ENCODE peak calls at places on chromosomes 5 and 9, in four cellular contexts. I, U, Q and G are unnamed samples.

GRCh38 chr5:53167836-53168235 is 58.3 kb upstream of the MOCS2 start:
- DNase-seq in I (no peak), U (no peak), Q (no peak), G (no peak)

GRCh38 chr5:82422751-82423181 is 144.6 kb upstream of the RPS23 start:
- DNase-seq in I (no peak), U (no peak), Q (no peak), G (no peak)

GRCh38 chr9:105901514-105902109 is 207.3 kb downstream of the TMEM38B start:
- DNase-seq in I (peak; percentile 36), U (peak; percentile 57), Q (peak; percentile 52), G (no peak)

GRCh38 chr5:179800696-179801201 is 5.9 kb downstream of the MGAT4B start:
- DNase-seq in I (no peak), U (no peak), Q (no peak), G (no peak)

GRCh38 chr5:33370135-33370472 is 70.7 kb upstream of the TARS1 start:
- DNase-seq in I (no peak), U (no peak), Q (no peak), G (peak; percentile 86)

GRCh38 chr5:96785719-96786118 is 22.0 kb downstream of the ERAP1 start:
- DNase-seq in I (no peak), U (no peak), Q (no peak), G (no peak)

GRCh38 chr5:8188874-8189588 is 320.1 kb downstream of the MTRR start:
- DNase-seq in I (no peak), U (no peak), Q (no peak), G (no peak)

GRCh38 chr5:132490484-132491367 is at the start of gene IRF1:
- DNase-seq in I (peak; percentile 98), U (peak; percentile 93), Q (peak; percentile 95), G (no peak)

GRCh38 chr5:157535042-157535865 is 40.3 kb downstream of the ADAM19 start:
- DNase-seq in I (no peak), U (no peak), Q (no peak), G (no peak)

GRCh38 chr9:125821078-125821477 is 73.9 kb downstream of the PBX3 start:
- DNase-seq in I (peak; percentile 35), U (no peak), Q (no peak), G (no peak)

GRCh38 chr5:82525626-82526025 is 247.5 kb upstream of the RPS23 start:
- DNase-seq in I (no peak), U (no peak), Q (no peak), G (no peak)

GRCh38 chr9:108057421-108058136 is 568.0 kb upstream of the KLF4 start:
- DNase-seq in I (no peak), U (peak; percentile 76), Q (peak; percentile 89), G (peak; percentile 75)

GRCh38 chr5:148988328-148988727 is 74.5 kb downstream of the SH3TC2 start:
- DNase-seq in I (no peak), U (no peak), Q (no peak), G (no peak)

GRCh38 chr5:101678494-101679193 is 617.4 kb downstream of the SLCO4C1 start:
- DNase-seq in I (peak; percentile 54), U (peak; percentile 61), Q (peak; percentile 76), G (no peak)